ENCODE peak calls at places on chromosomes 11 and 22, in seven cellular contexts. P, N, Q, B, G, C and E are unnamed samples.

GRCh38 chr11:99418927-99419707 is 398.4 kb downstream of the CNTN5 start:
- DNase-seq in Q (no peak), G (no peak), P (no peak), C (no peak), B (no peak), N (no peak), E (no peak)

GRCh38 chr11:8256271-8257002 is 7.2 kb downstream of the LMO1 start:
- DNase-seq in N (no peak), G (no peak), C (no peak), Q (no peak), P (no peak), B (no peak), E (no peak)

GRCh38 chr11:45110562-45110961 is 35.9 kb upstream of the PRDM11 start:
- DNase-seq in Q (peak; percentile 48), B (peak; percentile 55), C (peak; percentile 68), N (peak; percentile 64), P (no peak), G (peak; percentile 74), E (peak; percentile 66)

GRCh38 chr11:18727499-18728236 is 1.7 kb upstream of the IGSF22 start:
- DNase-seq in G (peak; percentile 56), C (peak; percentile 16), B (peak; percentile 50), N (peak; percentile 35), P (no peak), Q (no peak), E (peak; percentile 11)

GRCh38 chr11:75597636-75598035 is 35.6 kb downstream of the SERPINH1 start:
- DNase-seq in Q (no peak), C (no peak), G (peak; percentile 61), B (no peak), N (peak; percentile 36), P (no peak), E (peak; percentile 56)

GRCh38 chr22:22348127-22348814 is 103.7 kb downstream of the VPREB1 start:
- DNase-seq in N (peak; percentile 26), Q (no peak), B (no peak), P (no peak), G (peak; percentile 19), C (no peak), E (no peak)

GRCh38 chr22:41917906-41918791 is 3.3 kb upstream of the SHISA8 start:
- DNase-seq in C (peak; percentile 63), B (no peak), Q (peak; percentile 58), G (peak; percentile 73), N (no peak), P (no peak), E (peak; percentile 30)

GRCh38 chr11:133041165-133041564 is 491.1 kb downstream of the OPCML start:
- DNase-seq in P (no peak), Q (no peak), C (no peak), B (no peak), G (no peak), N (no peak), E (no peak)

GRCh38 chr22:35043251-35043931 is 22.6 kb upstream of the ISX start:
- DNase-seq in C (no peak), G (no peak), B (no peak), P (no peak), Q (no peak), N (no peak), E (no peak)

GRCh38 chr11:62804310-62805043 is 763 bp downstream of the NXF1 start:
- DNase-seq in C (peak; percentile 55), P (no peak), B (no peak), Q (peak; percentile 26), N (no peak), G (peak; percentile 40), E (no peak)

GRCh38 chr22:21069375-21069774 is 23.6 kb downstream of the LRRC74B start:
- DNase-seq in Q (no peak), N (no peak), B (no peak), G (no peak), P (no peak), C (no peak), E (no peak)

GRCh38 chr11:12248330-12248729 is 129.0 kb upstream of the PARVA start:
- DNase-seq in N (no peak), B (peak; percentile 46), Q (peak; percentile 98), P (no peak), G (no peak), C (peak; percentile 57), E (no peak)

GRCh38 chr22:32932176-32932575 is 126.0 kb downstream of the SYN3 start:
- DNase-seq in N (no peak), B (no peak), G (no peak), Q (no peak), P (no peak), C (peak; percentile 56), E (no peak)

GRCh38 chr22:43435851-43436535 is 24.2 kb downstream of the MPPED1 start:
- DNase-seq in B (no peak), P (no peak), G (no peak), Q (peak; percentile 88), N (no peak), C (no peak), E (no peak)

GRCh38 chr11:120956710-120957500 is 67.0 kb upstream of the TBCEL start:
- DNase-seq in G (peak; percentile 37), P (no peak), C (no peak), N (no peak), Q (no peak), B (no peak), E (no peak)

GRCh38 chr22:42560781-42561180 is 7.0 kb downstream of the SERHL2 start:
- DNase-seq in Q (no peak), B (no peak), C (no peak), N (no peak), P (no peak), G (peak; percentile 64), E (peak; percentile 50)

GRCh38 chr11:134522782-134523570 is 110.9 kb upstream of the B3GAT1 start:
- DNase-seq in C (no peak), B (no peak), Q (no peak), P (no peak), G (no peak), N (no peak), E (no peak)

GRCh38 chr11:27864046-27865025 is 164.1 kb upstream of the BDNF start:
- DNase-seq in P (no peak), C (no peak), B (no peak), N (no peak), G (no peak), Q (no peak), E (no peak)

GRCh38 chr11:76670475-76671235 is at the start of gene LRRC32:
- DNase-seq in N (no peak), C (no peak), B (peak; percentile 69), Q (peak; percentile 45), P (no peak), G (peak; percentile 65), E (no peak)
- TF ChIP-seq POLR2A in N (no peak), C (no peak), B (no peak), Q (no peak), P (no peak), G (no peak), E (no peak)

DNA sequence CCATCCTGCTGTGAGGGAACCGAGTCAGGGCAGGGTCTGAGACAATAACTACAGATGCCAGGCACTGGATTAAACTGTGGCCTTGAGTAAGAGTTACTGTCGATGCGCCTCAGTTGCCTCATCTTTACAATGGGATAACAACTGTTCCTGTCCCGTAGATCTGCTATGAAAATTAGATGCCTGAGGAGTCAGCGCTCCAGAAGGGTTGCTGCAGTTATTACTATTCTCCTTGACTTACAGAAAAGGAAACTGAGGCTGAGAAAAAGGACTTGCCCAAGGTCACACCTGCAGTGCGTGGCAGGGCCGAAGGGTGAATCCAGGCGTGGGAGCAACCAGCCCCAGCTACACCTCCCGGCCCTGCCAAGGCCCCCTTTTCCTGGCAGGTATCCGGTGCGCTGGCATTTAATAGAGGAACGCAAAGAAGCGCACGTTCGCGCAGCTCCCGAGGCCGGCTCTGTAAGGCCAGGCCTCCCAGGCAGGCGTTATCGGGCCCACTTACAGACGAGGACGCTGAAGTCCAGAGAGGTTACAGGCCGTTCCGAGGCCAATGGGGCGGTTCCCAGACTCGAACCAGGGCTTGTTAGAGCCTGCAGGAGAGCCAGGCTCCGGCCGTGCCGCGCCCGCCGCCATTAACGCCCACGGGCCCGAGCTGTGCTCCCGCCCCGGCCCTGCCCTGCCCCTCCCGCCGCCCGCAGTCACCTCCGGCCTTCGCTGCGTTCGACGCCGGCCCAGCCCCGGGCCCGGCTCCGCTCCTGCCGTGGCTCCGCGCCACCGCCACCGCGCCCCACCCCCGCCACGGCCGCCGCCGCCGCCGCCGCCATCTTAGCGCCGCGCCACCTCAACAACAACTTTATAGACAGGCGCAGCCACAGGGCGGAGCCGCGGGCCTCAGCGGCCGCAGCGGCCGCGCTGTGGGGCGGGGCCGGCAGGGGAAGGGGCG is at the start of gene C11orf68:
- DNase-seq in Q (peak; percentile 33), G (peak; percentile 63), P (no peak), B (no peak), N (no peak), C (no peak), E (no peak)
- TF ChIP-seq POLR2A in Q (no peak), G (peak; percentile 28), P (peak; percentile 11), B (peak; percentile 40), N (no peak), C (peak; percentile 68), E (peak; percentile 37)

DNA sequence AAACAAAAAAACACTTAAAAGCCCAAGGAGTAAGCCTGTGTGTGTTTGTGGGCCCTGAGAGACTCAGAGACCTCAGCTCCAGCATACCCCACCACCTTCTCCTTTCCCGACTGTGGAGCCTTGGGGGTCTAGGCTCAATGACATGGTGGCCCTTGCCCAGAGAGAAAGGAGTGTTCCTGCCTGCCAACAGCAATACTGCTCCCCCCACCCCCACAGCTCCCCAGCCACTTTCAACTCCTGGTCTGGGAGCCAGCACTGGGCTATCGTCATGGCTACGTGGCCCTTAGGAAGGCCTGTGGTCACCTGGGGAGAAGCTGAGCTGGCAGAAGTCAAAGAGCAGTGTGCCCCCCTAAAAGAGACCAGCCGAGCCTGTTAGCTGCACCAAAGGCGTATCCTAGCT is 2.6 kb downstream of the PPP1R14B start:
- DNase-seq in G (no peak), C (no peak), P (no peak), Q (no peak), B (no peak), N (no peak), E (no peak)
- TF ChIP-seq POLR2A in G (no peak), C (no peak), P (no peak), Q (no peak), B (no peak), N (no peak), E (no peak)

GRCh38 chr11:20008870-20009644 is 151.2 kb downstream of the DBX1 start:
- DNase-seq in P (no peak), N (no peak), B (no peak), Q (no peak), G (no peak), C (no peak), E (no peak)
- TF ChIP-seq POLR2A in P (no peak), N (no peak), B (no peak), Q (no peak), G (no peak), C (no peak), E (no peak)

GRCh38 chr11:64763804-64764611 is 4.2 kb upstream of the PYGM start:
- DNase-seq in P (no peak), G (peak; percentile 73), Q (peak; percentile 25), B (peak; percentile 20), C (no peak), N (no peak), E (no peak)
- TF ChIP-seq POLR2A in P (no peak), G (no peak), Q (no peak), B (no peak), C (no peak), N (no peak), E (no peak)